ENCODE peak calls at places on chromosomes 5 and 9, in six cellular contexts. M, C, U, E, W and R are unnamed samples.
A peak's percentile ranks its signal among the peaks of the same experiment; 100 is the strongest.

GRCh38 chr5:19555436-19555835 is 432.6 kb downstream of the CDH18 start:
- DNase-seq in U (no peak), E (no peak), W (no peak), M (no peak), C (no peak), R (peak; percentile 57)

GRCh38 chr9:129482521-129483466 is 138.1 kb downstream of the C9orf50 start:
- DNase-seq in W (peak; percentile 92), M (peak; percentile 92), E (no peak), U (peak; percentile 98), C (no peak), R (peak; percentile 81)

GRCh38 chr5:72767289-72768010 is 49.0 kb upstream of the TNPO1 start:
- DNase-seq in U (no peak), W (no peak), C (no peak), M (no peak), E (peak; percentile 33), R (peak; percentile 87)

GRCh38 chr5:29017501-29017900 is 1979.1 kb upstream of the CDH9 start:
- DNase-seq in U (no peak), E (no peak), M (no peak), W (no peak), C (no peak), R (no peak)

GRCh38 chr5:128919542-128919941 is 45.7 kb upstream of the SLC27A6 start:
- DNase-seq in U (no peak), C (no peak), M (no peak), E (no peak), W (no peak), R (no peak)

GRCh38 chr9:130473521-130473920 is 28.8 kb downstream of the ASS1 start:
- DNase-seq in U (no peak), C (no peak), M (no peak), E (no peak), W (no peak), R (no peak)

GRCh38 chr5:31232273-31232888 is 38.9 kb downstream of the CDH6 start:
- DNase-seq in U (no peak), W (no peak), E (peak; percentile 38), C (no peak), M (no peak), R (peak; percentile 41)

GRCh38 chr9:135926402-135927194 is 19.3 kb upstream of the CAMSAP1 start:
- DNase-seq in E (no peak), M (no peak), C (no peak), W (peak; percentile 56), U (no peak), R (no peak)

GRCh38 chr9:37471942-37472679 is 6.9 kb upstream of the ZBTB5 start:
- DNase-seq in E (peak; percentile 64), C (no peak), W (no peak), U (no peak), M (no peak), R (no peak)

GRCh38 chr5:72920690-72921089 is 35.2 kb upstream of the FCHO2 start:
- DNase-seq in E (no peak), W (no peak), C (no peak), U (no peak), M (no peak), R (no peak)

GRCh38 chr5:129271309-129271708 is 176.8 kb downstream of the ISOC1 start:
- DNase-seq in E (peak; percentile 60), M (no peak), U (no peak), C (no peak), W (no peak), R (peak; percentile 19)

GRCh38 chr5:88438006-88438405 is 169.4 kb upstream of the TMEM161B start:
- DNase-seq in U (no peak), C (no peak), M (no peak), W (no peak), E (no peak), R (no peak)

GRCh38 chr5:134113908-134114875 is at the start of gene TCF7:
- DNase-seq in M (peak; percentile 75), W (peak; percentile 85), E (peak; percentile 88), U (peak; percentile 83), C (peak; percentile 84), R (peak; percentile 88)

GRCh38 chr5:126054593-126055347 is 368.4 kb upstream of the GRAMD2B start:
- DNase-seq in W (no peak), U (no peak), E (no peak), C (no peak), M (no peak), R (peak; percentile 61)

GRCh38 chr5:113034182-113034773 is 57.7 kb downstream of the DCP2 start:
- DNase-seq in E (no peak), M (no peak), U (no peak), C (no peak), W (no peak), R (peak; percentile 33)

GRCh38 chr5:123708074-123708806 is 196.3 kb downstream of the CSNK1G3 start:
- DNase-seq in C (no peak), U (no peak), M (no peak), E (no peak), W (no peak), R (no peak)

GRCh38 chr9:81372628-81373191 is 316.6 kb downstream of the TLE1 start:
- DNase-seq in E (no peak), U (no peak), C (no peak), M (no peak), W (peak; percentile 40), R (no peak)

GRCh38 chr9:12554636-12555035 is 138.5 kb upstream of the TYRP1 start:
- DNase-seq in W (no peak), C (no peak), E (peak; percentile 37), M (no peak), U (no peak), R (peak; percentile 9)

GRCh38 chr5:108727154-108727638 is 20.5 kb upstream of the FER start:
- DNase-seq in U (peak; percentile 19), W (no peak), M (peak; percentile 39), C (no peak), E (no peak), R (no peak)

GRCh38 chr9:3008091-3008490 is 164.2 kb upstream of the PUM3 start:
- DNase-seq in M (no peak), C (no peak), E (no peak), W (no peak), U (no peak), R (no peak)

GRCh38 chr5:80711938-80712337 is 57.2 kb upstream of the DHFR start:
- DNase-seq in C (no peak), W (no peak), M (no peak), U (no peak), E (peak; percentile 67), R (peak; percentile 68)

GRCh38 chr5:132961887-132962286 is 1.5 kb downstream of the AFF4 start:
- DNase-seq in E (no peak), W (no peak), U (no peak), M (no peak), C (no peak), R (no peak)

GRCh38 chr9:88044200-88044599 is 69.9 kb upstream of the CDK20 start:
- DNase-seq in U (no peak), W (no peak), C (no peak), M (no peak), E (no peak), R (no peak)

GRCh38 chr9:88041447-88041846 is 67.1 kb upstream of the CDK20 start:
- DNase-seq in M (no peak), C (no peak), E (no peak), U (no peak), W (no peak), R (no peak)

GRCh38 chr9:88046542-88046941 is 72.2 kb upstream of the CDK20 start:
- DNase-seq in W (no peak), M (no peak), U (no peak), C (no peak), E (no peak), R (no peak)

GRCh38 chr9:88045686-88046085 is 71.4 kb upstream of the CDK20 start:
- DNase-seq in E (peak; percentile 51), M (no peak), U (no peak), C (no peak), W (no peak), R (no peak)

DNA sequence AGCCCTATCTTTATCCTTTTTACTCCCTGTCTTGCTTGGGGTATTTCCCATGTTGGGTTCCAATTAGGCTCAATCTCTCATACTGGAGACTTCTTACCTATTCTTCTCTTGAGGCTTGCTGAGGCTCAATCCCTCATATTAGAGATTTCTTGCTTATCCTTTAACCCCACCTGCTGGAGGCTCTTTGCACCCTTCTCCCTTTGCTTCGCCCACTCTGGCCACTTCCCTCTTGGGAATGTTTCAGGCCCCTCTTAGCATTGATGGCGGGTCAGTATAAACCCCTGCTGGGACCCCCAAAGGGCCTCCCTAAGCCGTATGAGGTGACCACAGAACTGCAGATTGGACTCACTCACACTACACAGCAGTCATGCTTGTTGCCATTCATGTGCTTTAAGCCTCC is 69.3 kb upstream of the CDK20 start:
- DNase-seq in M (no peak), E (peak; percentile 43), C (no peak), U (no peak), W (no peak), R (no peak)
- TF ChIP-seq CTCF in M (no peak), E (no peak), C (no peak), U (no peak), W (no peak), R (no peak)

GRCh38 chr9:29063031-29063430 is 1489.8 kb upstream of the C9orf72 start:
- DNase-seq in E (no peak), M (no peak), W (no peak), U (no peak), C (no peak), R (no peak)
- H3K9me3 ChIP-seq in E (no peaks in the 10 kb centered on the region), M (no peaks in the 10 kb centered on the region), W (no peaks in the 10 kb centered on the region), U (no peaks in the 10 kb centered on the region), C (no peaks in the 10 kb centered on the region), R (no peaks in the 10 kb centered on the region)

GRCh38 chr9:74071502-74071901 is 425.6 kb upstream of the RORB start:
- DNase-seq in W (no peak), M (no peak), U (no peak), E (no peak), C (no peak), R (no peak)
- H3K4me1 ChIP-seq in W (no peaks in the 10 kb centered on the region), M (no peaks in the 10 kb centered on the region), U (no peaks in the 10 kb centered on the region), E (no peaks in the 10 kb centered on the region), C (no peaks in the 10 kb centered on the region), R (no peaks in the 10 kb centered on the region)

DNA sequence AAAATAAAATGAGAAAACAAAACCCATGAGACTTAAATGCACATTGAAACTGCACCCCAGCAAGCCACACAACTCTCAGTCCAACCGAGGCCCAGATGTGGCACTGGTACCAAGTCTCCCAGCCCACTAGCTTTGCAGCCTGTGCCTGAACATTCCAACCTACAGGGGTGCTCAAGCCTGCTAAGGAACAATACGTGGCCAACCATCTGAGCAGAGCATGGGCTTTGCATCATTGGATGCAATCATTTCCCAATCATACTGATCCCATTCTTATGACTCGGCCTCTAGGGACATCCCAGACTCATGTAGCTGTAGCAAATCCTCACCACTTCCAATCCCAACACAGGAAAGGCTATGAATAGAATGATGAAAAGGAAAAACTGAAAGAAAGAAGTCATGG is 297.2 kb downstream of the SPOCK1 start:
- DNase-seq in M (no peak), C (no peak), E (no peak), W (no peak), U (no peak), R (no peak)
- TF ChIP-seq CTCF in M (no peak), C (no peak), E (no peak), W (no peak), U (no peak), R (no peak)